ENCODE peak calls at places on chromosome 17, in ten cellular contexts. K is upper lobe of left lung, Z is heart left ventricle, M is uterus, T is left lung, R is psoas muscle, S is RWPE2, N is esophagus muscularis mucosa, V is fibroblast of lung, J is A549. C is an unnamed sample.

GRCh38 chr17:75632863-75633483 is at the start of gene SMIM5:
- DNase-seq in K (peak; percentile 87), Z (peak; percentile 87), M (peak; percentile 92), T (peak; percentile 98), R (peak; percentile 95), S (no peak), N (peak; percentile 97), V (peak; percentile 79), J (peak; percentile 87), C (peak; percentile 50)

GRCh38 chr17:21127508-21128077 is 829 bp downstream of the DHRS7B start:
- DNase-seq in K (no peak), Z (no peak), M (no peak), T (no peak), R (no peak), S (no peak), N (no peak), V (peak; percentile 2), J (no peak), C (no peak)

GRCh38 chr17:14805348-14805747 is 459.8 kb downstream of the PMP22 start:
- DNase-seq in K (no peak), Z (no peak), M (no peak), T (no peak), R (no peak), S (no peak), N (no peak), V (no peak), J (peak; percentile 43), C (no peak)

GRCh38 chr17:16417896-16418683 is 2.7 kb downstream of the TRPV2 start:
- DNase-seq in K (no peak), Z (no peak), M (no peak), T (no peak), R (peak; percentile 45), S (no peak), N (no peak), V (peak; percentile 26), J (no peak), C (no peak)

GRCh38 chr17:67311551-67311950 is 54.8 kb downstream of the PSMD12 start:
- DNase-seq in K (no peak), Z (no peak), M (no peak), T (no peak), R (no peak), S (no peak), N (no peak), V (no peak), J (no peak), C (no peak)

GRCh38 chr17:62614142-62614541 is 13.3 kb upstream of the MRC2 start:
- DNase-seq in K (no peak), Z (no peak), M (no peak), T (no peak), R (peak; percentile 24), S (no peak), N (no peak), V (peak; percentile 92), J (no peak), C (no peak)

GRCh38 chr17:16286009-16286946 is 67.0 kb downstream of the CENPV start:
- DNase-seq in K (peak; percentile 93), Z (peak; percentile 81), M (peak; percentile 88), T (peak; percentile 84), R (peak; percentile 84), S (peak; percentile 92), N (peak; percentile 97), V (peak; percentile 99), J (peak; percentile 99), C (peak; percentile 68)

GRCh38 chr17:13374203-13375143 is 227.3 kb downstream of the HS3ST3A1 start:
- DNase-seq in K (no peak), Z (no peak), M (no peak), T (no peak), R (no peak), S (no peak), N (no peak), V (no peak), J (no peak), C (no peak)

GRCh38 chr17:43905400-43905984 is 1.8 kb downstream of the MPP2 start:
- DNase-seq in K (no peak), Z (no peak), M (no peak), T (no peak), R (no peak), S (no peak), N (no peak), V (no peak), J (no peak), C (no peak)

GRCh38 chr17:43905985-43906852 is 1.1 kb downstream of the MPP2 start:
- DNase-seq in K (peak; percentile 33), Z (peak; percentile 80), M (peak; percentile 81), T (no peak), R (peak; percentile 81), S (no peak), N (peak; percentile 94), V (peak; percentile 55), J (peak; percentile 60), C (peak; percentile 71)

GRCh38 chr17:43906951-43907424 is 348 bp downstream of the MPP2 start:
- DNase-seq in K (no peak), Z (no peak), M (peak; percentile 27), T (no peak), R (no peak), S (no peak), N (no peak), V (no peak), J (no peak), C (no peak)

GRCh38 chr17:43908111-43908721 is 880 bp upstream of the MPP2 start:
- DNase-seq in K (no peak), Z (peak; percentile 76), M (peak; percentile 82), T (no peak), R (peak; percentile 72), S (no peak), N (peak; percentile 95), V (peak; percentile 83), J (peak; percentile 56), C (peak; percentile 40)

DNA sequence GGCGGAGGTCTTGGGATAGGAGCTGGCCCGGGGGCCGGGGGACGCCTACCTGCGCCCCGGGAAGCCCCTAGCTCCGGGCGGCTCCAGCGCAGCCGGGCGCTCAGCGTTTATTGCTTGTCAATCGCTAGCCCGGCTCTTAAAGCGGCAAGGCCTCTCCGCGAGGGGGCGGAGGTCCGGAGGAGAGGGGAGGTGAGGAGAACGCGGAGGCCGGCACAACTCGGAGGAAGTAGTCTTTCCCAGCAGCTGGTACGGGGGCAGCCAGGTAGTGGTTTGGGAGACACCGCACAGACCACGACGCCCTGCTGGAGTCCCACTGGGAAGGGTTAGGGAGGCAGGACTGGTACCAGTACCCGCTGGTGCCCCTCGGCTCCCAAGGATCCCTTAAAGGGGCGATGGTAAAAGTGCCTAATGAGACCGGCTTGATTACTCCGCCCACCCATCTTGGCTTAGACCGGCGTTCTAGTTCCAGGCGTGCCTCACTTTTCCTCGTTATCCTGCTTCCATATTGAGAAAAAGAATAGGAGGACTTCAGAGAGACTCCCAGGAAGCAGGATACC is at the start of gene MPP2:
- DNase-seq in K (peak; percentile 48), Z (peak; percentile 73), M (peak; percentile 79), T (peak; percentile 84), R (peak; percentile 74), S (no peak), N (peak; percentile 94), V (peak; percentile 77), J (peak; percentile 71), C (no peak)
- TF ChIP-seq CTCF in K (no peak), Z (peak; percentile 27), M (peak; percentile 35), T (no peak), R (peak; percentile 18), S (no peak), N (peak; percentile 41), V (no peak), J (no peak), C (peak; percentile 32)

GRCh38 chr17:28046034-28046825 is 3.8 kb downstream of the NLK start:
- DNase-seq in K (no peak), Z (no peak), M (no peak), T (no peak), R (no peak), S (no peak), N (no peak), V (no peak), J (no peak), C (no peak)
- H3K4me3 ChIP-seq in K (no peak overlapping the region), Z (no peak overlapping the region), M (no peak overlapping the region), T (no peak overlapping the region), R (no peak overlapping the region), S (no peak overlapping the region), N (no peak overlapping the region), V (no peak overlapping the region), J (no peak overlapping the region), C (peak overlapping the region; percentile 10)

GRCh38 chr17:7015587-7016020 is 3.2 kb downstream of the RNASEK start:
- DNase-seq in K (no peak), Z (no peak), M (peak; percentile 28), T (no peak), R (no peak), S (no peak), N (no peak), V (no peak), J (no peak), C (no peak)
- H3K4me1 ChIP-seq in K (peaks cover 54% of the 10 kb centered on the region), Z (peaks cover 23% of the 10 kb centered on the region), M (no peaks in the 10 kb centered on the region), T (peaks cover 76% of the 10 kb centered on the region), R (peaks cover 33% of the 10 kb centered on the region), S (peaks cover 3% of the 10 kb centered on the region), N (peaks cover 69% of the 10 kb centered on the region), V (peaks cover 14% of the 10 kb centered on the region), J (peaks cover 31% of the 10 kb centered on the region), C (peaks cover 65% of the 10 kb centered on the region)

GRCh38 chr17:57532556-57532955 is 212.5 kb downstream of the CCDC182 start:
- DNase-seq in K (no peak), Z (no peak), M (no peak), T (no peak), R (no peak), S (no peak), N (no peak), V (no peak), J (no peak), C (no peak)

GRCh38 chr17:57531078-57531477 is 214.0 kb downstream of the CCDC182 start:
- DNase-seq in K (no peak), Z (no peak), M (no peak), T (no peak), R (no peak), S (no peak), N (no peak), V (no peak), J (no peak), C (no peak)

GRCh38 chr17:57532966-57533365 is 212.1 kb downstream of the CCDC182 start:
- DNase-seq in K (no peak), Z (no peak), M (no peak), T (no peak), R (no peak), S (no peak), N (no peak), V (no peak), J (no peak), C (no peak)

GRCh38 chr17:57530508-57530907 is 214.6 kb downstream of the CCDC182 start:
- DNase-seq in K (no peak), Z (no peak), M (no peak), T (no peak), R (no peak), S (no peak), N (no peak), V (no peak), J (no peak), C (no peak)

DNA sequence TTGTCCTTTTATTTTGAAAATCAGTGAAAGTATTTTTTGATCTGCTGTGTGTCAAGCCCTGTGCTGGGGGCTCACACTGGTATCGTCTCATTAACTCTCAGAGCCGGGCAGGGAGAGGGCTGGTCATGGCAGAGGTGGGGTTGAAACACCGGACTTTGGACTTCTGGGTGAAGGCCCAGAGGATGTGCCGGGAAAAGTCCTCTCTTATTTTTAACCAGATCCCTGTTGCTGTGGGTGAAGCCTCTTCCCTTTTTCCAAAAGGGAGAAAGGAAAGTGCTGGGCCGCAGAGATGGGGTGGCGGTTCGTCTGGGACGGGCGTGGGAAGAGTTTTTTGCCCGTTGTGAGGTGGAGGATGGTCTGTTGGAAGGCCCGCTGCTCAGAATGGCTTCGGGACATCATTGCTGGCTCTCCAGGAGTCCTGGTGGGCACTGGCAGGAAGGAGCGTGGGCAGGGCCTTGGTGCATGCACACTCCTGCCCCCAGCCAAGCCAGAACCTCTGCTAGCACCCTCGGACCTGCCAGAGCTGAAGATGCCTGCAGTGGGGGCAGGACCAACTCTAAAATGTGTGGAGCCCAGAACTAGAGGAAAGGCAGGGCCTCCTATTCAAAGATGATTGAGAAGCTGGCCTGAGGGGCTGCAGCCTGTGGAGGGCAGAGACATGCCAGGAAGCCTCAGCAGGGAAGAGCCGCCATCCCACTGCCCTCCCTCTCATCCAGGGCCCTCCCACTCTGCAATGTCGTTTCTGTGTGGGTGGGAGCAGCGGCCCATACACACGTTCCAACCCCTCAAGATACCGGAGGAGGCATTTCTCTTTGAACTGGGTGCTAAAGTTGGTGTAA is 213.2 kb downstream of the CCDC182 start:
- DNase-seq in K (no peak), Z (no peak), M (no peak), T (no peak), R (no peak), S (no peak), N (no peak), V (no peak), J (no peak), C (no peak)
- TF ChIP-seq CTCF in K (no peak), Z (no peak), M (no peak), T (no peak), R (no peak), S (no peak), N (no peak), V (no peak), J (no peak), C (no peak)